ENCODE peak calls at places on chromosome 1, in nine cellular contexts. E is NCI-H748 treated with DMSO at 0.1 percent for 48 hours, P is WERI-Rb-1, U is SK-N-MC, H is kidney, S is GM03348, C is NCI-H1436, G is progenitor cell of endocrine pancreas, X is retina. V is an unnamed sample.

GRCh38 chr1:84245566-84245965 is 55.9 kb upstream of the SAMD13 start:
- DNase-seq in U (no peak), X (no peak), G (no peak), S (no peak), C (no peak), H (no peak), P (no peak), E (no peak), V (no peak)

GRCh38 chr1:244214009-244214967 is 163.2 kb downstream of the ZBTB18 start:
- DNase-seq in G (no peak), C (no peak), S (peak; percentile 81), U (no peak), H (no peak), E (no peak), X (no peak), P (no peak), V (peak; percentile 24)

GRCh38 chr1:167489581-167490340 is 28.6 kb downstream of the CD247 start:
- DNase-seq in E (no peak), S (no peak), H (no peak), G (no peak), U (no peak), P (no peak), C (no peak), X (peak; percentile 88), V (peak; percentile 94)

GRCh38 chr1:231016966-231017365 is 23.1 kb downstream of the FAM89A start:
- DNase-seq in C (no peak), P (no peak), E (no peak), U (no peak), H (no peak), S (no peak), G (no peak), X (no peak), V (no peak)

GRCh38 chr1:8217011-8217711 is 100.8 kb upstream of the SLC45A1 start:
- DNase-seq in H (peak; percentile 87), U (no peak), S (peak; percentile 65), C (no peak), G (peak; percentile 15), X (peak; percentile 76), P (no peak), E (no peak), V (peak; percentile 74)

GRCh38 chr1:220696863-220697231 is 6.7 kb downstream of the C1orf115 start:
- DNase-seq in U (no peak), S (peak; percentile 27), G (no peak), X (no peak), C (no peak), E (no peak), P (no peak), H (no peak), V (no peak)

GRCh38 chr1:75529488-75529887 is 81.4 kb downstream of the SLC44A5 start:
- DNase-seq in X (no peak), P (no peak), S (no peak), U (no peak), H (no peak), E (no peak), C (no peak), G (no peak), V (peak; percentile 6)

GRCh38 chr1:58983159-58983558 is 199.3 kb upstream of the JUN start:
- DNase-seq in P (no peak), U (peak; percentile 66), C (no peak), H (no peak), G (no peak), E (no peak), S (peak; percentile 42), X (no peak), V (no peak)

GRCh38 chr1:209045326-209046057 is 538.0 kb upstream of the CAMK1G start:
- DNase-seq in U (no peak), P (no peak), E (no peak), H (no peak), C (no peak), X (no peak), G (no peak), S (peak; percentile 9), V (no peak)

GRCh38 chr1:9263276-9263855 is 28.8 kb downstream of the H6PD start:
- DNase-seq in X (no peak), S (no peak), P (no peak), H (no peak), U (no peak), E (no peak), G (no peak), C (no peak), V (no peak)

GRCh38 chr1:27428316-27429028 is 36.0 kb downstream of the GPR3 start:
- DNase-seq in E (no peak), S (no peak), H (peak; percentile 81), P (no peak), U (no peak), C (no peak), X (peak; percentile 42), G (no peak), V (no peak)

GRCh38 chr1:76989976-76990375 is 122.7 kb downstream of the ST6GALNAC5 start:
- DNase-seq in S (no peak), C (no peak), G (no peak), X (no peak), U (no peak), E (no peak), H (no peak), P (no peak), V (no peak)

GRCh38 chr1:10514490-10515235 is 39.9 kb downstream of the PEX14 start:
- DNase-seq in G (no peak), X (peak; percentile 69), H (no peak), P (peak; percentile 35), E (peak; percentile 38), U (peak; percentile 74), S (peak; percentile 50), C (peak; percentile 56), V (peak; percentile 76)

GRCh38 chr1:165068716-165069115 is 287.8 kb downstream of the LMX1A start:
- DNase-seq in X (no peak), H (no peak), U (no peak), E (no peak), G (no peak), P (no peak), C (no peak), S (no peak), V (no peak)

GRCh38 chr1:61253059-61253735 is 170.8 kb downstream of the NFIA start:
- DNase-seq in E (peak; percentile 23), X (no peak), P (no peak), C (peak; percentile 9), G (no peak), U (no peak), S (peak; percentile 19), H (no peak), V (no peak)

GRCh38 chr1:26833432-26834405 is 7.2 kb downstream of the ZDHHC18 start:
- DNase-seq in P (peak; percentile 95), G (no peak), S (no peak), U (no peak), C (no peak), H (peak; percentile 83), X (peak; percentile 49), E (no peak), V (peak; percentile 65)

GRCh38 chr1:125065092-125065820 is 3880.5 kb downstream of the SRGAP2C start:
- DNase-seq in G (no peak), C (no peak), P (no peak), X (no peak), U (no peak), H (peak; percentile 45), S (no peak), E (no peak), V (no peak)

GRCh38 chr1:10677508-10678364 is 118.7 kb downstream of the CASZ1 start:
- DNase-seq in P (peak; percentile 85), S (no peak), G (no peak), C (no peak), X (peak; percentile 70), H (no peak), E (no peak), U (no peak), V (peak; percentile 74)

V was measured in neural progenitor cell.